ENCODE peak calls at places on chromosomes 12 and 14, in seven cellular contexts. C, O, Y, K, B, M and V are unnamed samples.

GRCh38 chr14:91415794-91416743 is 1.6 kb downstream of the CCDC88C start:
- DNase-seq in C (no peak), O (peak), Y (peak), K (peak), B (peak), M (no peak), V (peak)

GRCh38 chr12:46546634-46547273 is 174.2 kb upstream of the SLC38A2 start:
- DNase-seq in C (peak), O (no peak), Y (no peak), K (no peak), B (no peak), M (no peak), V (no peak)

GRCh38 chr14:31323419-31323818 is 96.9 kb downstream of the HEATR5A start:
- DNase-seq in C (no peak), O (no peak), Y (no peak), K (no peak), B (no peak), M (no peak), V (no peak)

GRCh38 chr14:100405752-100406455 is 82.8 kb downstream of the SLC25A47 start:
- DNase-seq in C (no peak), O (no peak), Y (no peak), K (no peak), B (no peak), M (no peak), V (no peak)

GRCh38 chr12:47746073-47746472 is 12.6 kb downstream of the RAPGEF3 start:
- DNase-seq in C (no peak), O (no peak), Y (no peak), K (no peak), B (no peak), M (no peak), V (no peak)

GRCh38 chr14:92507174-92507768 is 6.3 kb upstream of the RIN3 start:
- DNase-seq in C (peak), O (no peak), Y (peak), K (no peak), B (no peak), M (no peak), V (no peak)

GRCh38 chr14:99736600-99737371 is 52.7 kb downstream of the CYP46A1 start:
- DNase-seq in C (no peak), O (no peak), Y (no peak), K (no peak), B (no peak), M (no peak), V (no peak)

GRCh38 chr14:71408362-71409035 is 501.2 kb downstream of the PCNX1 start:
- DNase-seq in C (no peak), O (no peak), Y (no peak), K (no peak), B (no peak), M (no peak), V (no peak)

GRCh38 chr12:115325858-115326257 is 641.9 kb upstream of the TBX3 start:
- DNase-seq in C (no peak), O (no peak), Y (no peak), K (no peak), B (no peak), M (no peak), V (peak)

GRCh38 chr12:18323159-18323558 is 61.8 kb downstream of the PIK3C2G start:
- DNase-seq in C (peak), O (no peak), Y (no peak), K (no peak), B (no peak), M (no peak), V (no peak)

GRCh38 chr12:39327520-39327919 is 115.4 kb downstream of the KIF21A start:
- DNase-seq in C (no peak), O (no peak), Y (no peak), K (no peak), B (no peak), M (no peak), V (no peak)

GRCh38 chr12:4270016-4270669 is 3.4 kb upstream of the CCND2 start:
- DNase-seq in C (no peak), O (no peak), Y (peak), K (peak), B (no peak), M (no peak), V (no peak)

GRCh38 chr12:130904064-130904463 is 32.2 kb downstream of the RAN start:
- DNase-seq in C (no peak), O (no peak), Y (no peak), K (no peak), B (no peak), M (no peak), V (no peak)

GRCh38 chr12:65121049-65121955 is at the start of gene WIF1:
- DNase-seq in C (peak), O (no peak), Y (peak), K (peak), B (no peak), M (peak), V (peak)

GRCh38 chr14:88934231-88934898 is 109.9 kb downstream of the TTC8 start:
- DNase-seq in C (no peak), O (no peak), Y (no peak), K (no peak), B (no peak), M (no peak), V (no peak)

GRCh38 chr12:47219243-47219642 is 139.5 kb upstream of the AMIGO2 start:
- DNase-seq in C (peak), O (no peak), Y (no peak), K (no peak), B (peak), M (no peak), V (no peak)

GRCh38 chr14:69439516-69440270 is 41.2 kb downstream of the SLC39A9 start:
- DNase-seq in C (no peak), O (no peak), Y (no peak), K (no peak), B (no peak), M (no peak), V (no peak)

GRCh38 chr14:101173698-101174521 is 270.4 kb upstream of the RTL1 start:
- DNase-seq in C (no peak), O (no peak), Y (no peak), K (no peak), B (no peak), M (no peak), V (no peak)

GRCh38 chr14:77003960-77004710 is 24.4 kb downstream of the IRF2BPL start:
- DNase-seq in C (peak), O (no peak), Y (no peak), K (no peak), B (no peak), M (no peak), V (peak)